ENCODE peak calls at places on chromosomes 16 and 17, in five cellular contexts. One of them, this sample, is unnamed.

GRCh38 chr17:55783684-55784245 is 32.9 kb downstream of the PCTP start:
- DNase-seq in glutamatergic neuron: peak; percentile 39
- DNase-seq in prostate gland: no peak
- DNase-seq in activated B cell treated with CpG ODN at 0.5 μM for 24 hours: no peak
- DNase-seq in GM23338: no peak
- DNase-seq in this sample: no peak

GRCh38 chr17:67293251-67294203 is 48.5 kb upstream of the HELZ start:
- DNase-seq in glutamatergic neuron: peak; percentile 60
- DNase-seq in prostate gland: peak; percentile 43
- DNase-seq in activated B cell treated with CpG ODN at 0.5 μM for 24 hours: peak; percentile 31
- DNase-seq in GM23338: peak; percentile 92
- DNase-seq in this sample: peak; percentile 46

GRCh38 chr17:73657473-73658116 is 13.3 kb upstream of the SDK2 start:
- DNase-seq in glutamatergic neuron: peak; percentile 81
- DNase-seq in prostate gland: peak; percentile 42
- DNase-seq in activated B cell treated with CpG ODN at 0.5 μM for 24 hours: no peak
- DNase-seq in GM23338: peak; percentile 89
- DNase-seq in this sample: no peak

GRCh38 chr17:45961206-45961605 is 37.8 kb upstream of the STH start:
- DNase-seq in glutamatergic neuron: no peak
- DNase-seq in prostate gland: no peak
- DNase-seq in activated B cell treated with CpG ODN at 0.5 μM for 24 hours: no peak
- DNase-seq in GM23338: no peak
- DNase-seq in this sample: no peak

GRCh38 chr17:35713069-35713728 is 18.2 kb upstream of the RASL10B start:
- DNase-seq in glutamatergic neuron: no peak
- DNase-seq in prostate gland: no peak
- DNase-seq in activated B cell treated with CpG ODN at 0.5 μM for 24 hours: no peak
- DNase-seq in GM23338: no peak
- DNase-seq in this sample: no peak

GRCh38 chr17:5241861-5242671 is 7.4 kb upstream of the SCIMP start:
- DNase-seq in glutamatergic neuron: no peak
- DNase-seq in prostate gland: no peak
- DNase-seq in activated B cell treated with CpG ODN at 0.5 μM for 24 hours: no peak
- DNase-seq in GM23338: no peak
- DNase-seq in this sample: no peak

GRCh38 chr16:85449195-85449884 is 163.8 kb upstream of the GSE1 start:
- DNase-seq in glutamatergic neuron: no peak
- DNase-seq in prostate gland: no peak
- DNase-seq in activated B cell treated with CpG ODN at 0.5 μM for 24 hours: no peak
- DNase-seq in GM23338: no peak
- DNase-seq in this sample: no peak

GRCh38 chr16:785563-786535 is 2.3 kb downstream of the RPUSD1 start:
- DNase-seq in glutamatergic neuron: peak; percentile 85
- DNase-seq in prostate gland: peak; percentile 43
- DNase-seq in activated B cell treated with CpG ODN at 0.5 μM for 24 hours: peak; percentile 70
- DNase-seq in GM23338: peak; percentile 93
- DNase-seq in this sample: peak; percentile 85

GRCh38 chr16:57892447-57893096 is 78.4 kb downstream of the CNGB1 start:
- DNase-seq in glutamatergic neuron: no peak
- DNase-seq in prostate gland: no peak
- DNase-seq in activated B cell treated with CpG ODN at 0.5 μM for 24 hours: no peak
- DNase-seq in GM23338: no peak
- DNase-seq in this sample: no peak

GRCh38 chr17:37488607-37489196 is 989 bp upstream of the DUSP14 start:
- DNase-seq in glutamatergic neuron: peak; percentile 27
- DNase-seq in prostate gland: peak; percentile 91
- DNase-seq in activated B cell treated with CpG ODN at 0.5 μM for 24 hours: no peak
- DNase-seq in GM23338: peak; percentile 90
- DNase-seq in this sample: peak; percentile 59

GRCh38 chr17:37092041-37092440 is 143.3 kb downstream of the AATF start:
- DNase-seq in glutamatergic neuron: no peak
- DNase-seq in prostate gland: no peak
- DNase-seq in activated B cell treated with CpG ODN at 0.5 μM for 24 hours: no peak
- DNase-seq in GM23338: no peak
- DNase-seq in this sample: no peak

GRCh38 chr16:66741971-66742396 is 9.4 kb downstream of the DYNC1LI2 start:
- DNase-seq in glutamatergic neuron: no peak
- DNase-seq in prostate gland: no peak
- DNase-seq in activated B cell treated with CpG ODN at 0.5 μM for 24 hours: no peak
- DNase-seq in GM23338: no peak
- DNase-seq in this sample: no peak

GRCh38 chr16:31435341-31436220 is 7.0 kb downstream of the ZNF843 start:
- DNase-seq in glutamatergic neuron: no peak
- DNase-seq in prostate gland: no peak
- DNase-seq in activated B cell treated with CpG ODN at 0.5 μM for 24 hours: no peak
- DNase-seq in GM23338: peak; percentile 27
- DNase-seq in this sample: no peak

GRCh38 chr16:3637371-3637923 is 17.0 kb upstream of the DNASE1 start:
- DNase-seq in glutamatergic neuron: no peak
- DNase-seq in prostate gland: no peak
- DNase-seq in activated B cell treated with CpG ODN at 0.5 μM for 24 hours: no peak
- DNase-seq in GM23338: peak; percentile 53
- DNase-seq in this sample: no peak

GRCh38 chr17:41748275-41748674 is 13.8 kb upstream of the HAP1 start:
- DNase-seq in glutamatergic neuron: no peak
- DNase-seq in prostate gland: no peak
- DNase-seq in activated B cell treated with CpG ODN at 0.5 μM for 24 hours: no peak
- DNase-seq in GM23338: no peak
- DNase-seq in this sample: no peak

GRCh38 chr17:28170771-28171170 is 128.3 kb downstream of the NLK start:
- DNase-seq in glutamatergic neuron: no peak
- DNase-seq in prostate gland: no peak
- DNase-seq in activated B cell treated with CpG ODN at 0.5 μM for 24 hours: no peak
- DNase-seq in GM23338: no peak
- DNase-seq in this sample: no peak

GRCh38 chr16:83835972-83836566 is 28.3 kb downstream of the HSBP1 start:
- DNase-seq in glutamatergic neuron: no peak
- DNase-seq in prostate gland: no peak
- DNase-seq in activated B cell treated with CpG ODN at 0.5 μM for 24 hours: no peak
- DNase-seq in GM23338: no peak
- DNase-seq in this sample: no peak

GRCh38 chr17:55705847-55706246 is 16.8 kb downstream of the TMEM100 start:
- DNase-seq in glutamatergic neuron: no peak
- DNase-seq in prostate gland: no peak
- DNase-seq in activated B cell treated with CpG ODN at 0.5 μM for 24 hours: no peak
- DNase-seq in GM23338: no peak
- DNase-seq in this sample: no peak

GRCh38 chr17:80441133-80441578 is 26.2 kb downstream of the ENDOV start:
- DNase-seq in glutamatergic neuron: no peak
- DNase-seq in prostate gland: no peak
- DNase-seq in activated B cell treated with CpG ODN at 0.5 μM for 24 hours: peak; percentile 34
- DNase-seq in GM23338: peak; percentile 89
- DNase-seq in this sample: peak; percentile 83

GRCh38 chr17:72120878-72121163 is at the start of gene SOX9:
- DNase-seq in glutamatergic neuron: peak; percentile 42
- DNase-seq in prostate gland: peak; percentile 97
- DNase-seq in activated B cell treated with CpG ODN at 0.5 μM for 24 hours: no peak
- DNase-seq in GM23338: peak; percentile 97
- DNase-seq in this sample: no peak

GRCh38 chr16:31410082-31410481 is 16.9 kb downstream of the ITGAD start:
- DNase-seq in glutamatergic neuron: no peak
- DNase-seq in prostate gland: no peak
- DNase-seq in activated B cell treated with CpG ODN at 0.5 μM for 24 hours: no peak
- DNase-seq in GM23338: no peak
- DNase-seq in this sample: no peak

GRCh38 chr16:88649195-88649923 is 1.5 kb downstream of the CYBA start:
- DNase-seq in glutamatergic neuron: peak; percentile 19
- DNase-seq in prostate gland: no peak
- DNase-seq in activated B cell treated with CpG ODN at 0.5 μM for 24 hours: no peak
- DNase-seq in GM23338: no peak
- DNase-seq in this sample: no peak

GRCh38 chr17:77436058-77436442 is 295.3 kb downstream of the SEC14L1 start:
- DNase-seq in glutamatergic neuron: peak; percentile 66
- DNase-seq in prostate gland: no peak
- DNase-seq in activated B cell treated with CpG ODN at 0.5 μM for 24 hours: no peak
- DNase-seq in GM23338: peak; percentile 69
- DNase-seq in this sample: no peak

GRCh38 chr17:49575524-49576120 is at the start of gene NXPH3:
- DNase-seq in glutamatergic neuron: peak; percentile 79
- DNase-seq in prostate gland: peak; percentile 54
- DNase-seq in activated B cell treated with CpG ODN at 0.5 μM for 24 hours: peak; percentile 56
- DNase-seq in GM23338: peak; percentile 88
- DNase-seq in this sample: peak; percentile 58

GRCh38 chr16:81873843-81874752 is 95.0 kb downstream of the PLCG2 start:
- DNase-seq in glutamatergic neuron: peak; percentile 78
- DNase-seq in prostate gland: peak; percentile 14
- DNase-seq in activated B cell treated with CpG ODN at 0.5 μM for 24 hours: peak; percentile 45
- DNase-seq in GM23338: peak; percentile 87
- DNase-seq in this sample: no peak

GRCh38 chr17:17119533-17119932 is 77.3 kb downstream of the MPRIP start:
- DNase-seq in glutamatergic neuron: no peak
- DNase-seq in prostate gland: no peak
- DNase-seq in activated B cell treated with CpG ODN at 0.5 μM for 24 hours: no peak
- DNase-seq in GM23338: no peak
- DNase-seq in this sample: no peak

GRCh38 chr17:65564793-65565192 is 3.3 kb upstream of the AXIN2 start:
- DNase-seq in glutamatergic neuron: no peak
- DNase-seq in prostate gland: no peak
- DNase-seq in activated B cell treated with CpG ODN at 0.5 μM for 24 hours: no peak
- DNase-seq in GM23338: no peak
- DNase-seq in this sample: peak; percentile 55

GRCh38 chr16:75062944-75063444 is 53.6 kb downstream of the LDHD start:
- DNase-seq in glutamatergic neuron: no peak
- DNase-seq in prostate gland: no peak
- DNase-seq in activated B cell treated with CpG ODN at 0.5 μM for 24 hours: no peak
- DNase-seq in GM23338: no peak
- DNase-seq in this sample: no peak

GRCh38 chr16:67951485-67951884 is 7.6 kb upstream of the LCAT start:
- DNase-seq in glutamatergic neuron: no peak
- DNase-seq in prostate gland: no peak
- DNase-seq in activated B cell treated with CpG ODN at 0.5 μM for 24 hours: no peak
- DNase-seq in GM23338: no peak
- DNase-seq in this sample: no peak

GRCh38 chr17:36856169-36856568 is 81.1 kb upstream of the LHX1 start:
- DNase-seq in glutamatergic neuron: no peak
- DNase-seq in prostate gland: no peak
- DNase-seq in activated B cell treated with CpG ODN at 0.5 μM for 24 hours: no peak
- DNase-seq in GM23338: no peak
- DNase-seq in this sample: no peak

GRCh38 chr17:44829558-44830358 is at the start of gene GJC1:
- DNase-seq in glutamatergic neuron: peak; percentile 74
- DNase-seq in prostate gland: no peak
- DNase-seq in activated B cell treated with CpG ODN at 0.5 μM for 24 hours: peak; percentile 30
- DNase-seq in GM23338: peak; percentile 85
- DNase-seq in this sample: peak; percentile 71

GRCh38 chr17:18039535-18040286 is 503 bp downstream of the GID4 start:
- DNase-seq in glutamatergic neuron: peak; percentile 62
- DNase-seq in prostate gland: no peak
- DNase-seq in activated B cell treated with CpG ODN at 0.5 μM for 24 hours: no peak
- DNase-seq in GM23338: peak; percentile 63
- DNase-seq in this sample: no peak

GRCh38 chr17:47802341-47803022 is 19.1 kb downstream of the OSBPL7 start:
- DNase-seq in glutamatergic neuron: peak; percentile 70
- DNase-seq in prostate gland: peak; percentile 32
- DNase-seq in activated B cell treated with CpG ODN at 0.5 μM for 24 hours: peak; percentile 32
- DNase-seq in GM23338: peak; percentile 91
- DNase-seq in this sample: no peak
- TF ChIP-seq CTCF in glutamatergic neuron: peak; percentile 56
- TF ChIP-seq CTCF in prostate gland: peak; percentile 53
- TF ChIP-seq CTCF in activated B cell treated with CpG ODN at 0.5 μM for 24 hours: no peak
- TF ChIP-seq CTCF in GM23338: peak; percentile 83
- TF ChIP-seq CTCF in this sample: peak; percentile 23

DNA sequence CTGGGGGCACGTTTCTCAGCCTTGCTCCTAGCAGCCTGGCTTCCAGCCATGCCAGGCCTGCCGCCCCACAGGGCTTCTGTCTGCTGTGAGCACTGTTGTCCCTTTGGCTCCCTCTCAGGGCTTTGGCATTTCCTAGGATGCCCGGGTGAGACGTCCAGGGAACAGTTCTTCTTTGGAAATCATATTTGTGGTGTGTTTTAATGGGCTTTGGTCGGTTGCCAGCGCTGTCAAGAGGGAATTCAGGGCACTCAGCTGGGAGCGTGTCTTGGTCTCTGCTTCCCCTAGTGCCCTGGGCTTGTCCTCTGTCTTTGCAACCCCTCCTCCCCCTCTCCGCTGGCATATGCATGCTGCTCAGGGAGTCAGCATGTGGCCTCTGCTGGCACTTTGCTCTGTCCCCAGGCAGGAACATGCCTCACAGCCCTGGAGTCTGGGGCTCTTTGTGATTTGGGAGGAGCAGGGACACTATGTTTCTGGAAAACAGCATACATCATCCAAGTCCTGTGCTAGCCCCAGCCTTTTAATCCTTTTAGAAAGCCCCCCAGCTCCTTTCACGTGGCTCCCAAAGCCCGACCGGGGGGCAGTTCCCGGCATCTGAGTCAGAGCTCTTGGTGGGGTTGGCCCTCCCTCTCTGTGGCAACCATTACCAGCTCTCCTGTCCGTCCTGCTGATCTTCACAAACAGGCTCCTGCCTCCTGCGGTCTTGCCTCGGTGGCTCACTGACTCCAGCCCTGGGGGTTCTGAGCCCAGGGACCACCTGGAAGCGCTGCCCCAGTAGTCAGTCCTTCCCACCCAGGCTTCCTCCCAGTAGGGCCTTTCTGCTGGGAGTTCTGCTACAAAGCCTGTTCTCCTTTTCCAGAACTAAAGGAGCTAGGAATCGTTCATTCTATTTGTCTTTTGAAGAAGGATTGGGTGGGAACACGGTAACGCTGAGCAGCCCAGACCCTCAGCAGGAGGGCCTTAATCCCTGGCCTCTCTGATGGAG is 26.7 kb downstream of the SAP30BP start:
- DNase-seq in glutamatergic neuron: peak; percentile 30
- DNase-seq in prostate gland: peak; percentile 97
- DNase-seq in activated B cell treated with CpG ODN at 0.5 μM for 24 hours: no peak
- DNase-seq in GM23338: peak; percentile 15
- DNase-seq in this sample: no peak
- TF ChIP-seq CTCF in glutamatergic neuron: no peak
- TF ChIP-seq CTCF in prostate gland: peak; percentile 26
- TF ChIP-seq CTCF in activated B cell treated with CpG ODN at 0.5 μM for 24 hours: no peak
- TF ChIP-seq CTCF in GM23338: no peak
- TF ChIP-seq CTCF in this sample: no peak

GRCh38 chr16:15482068-15482747 is 47.8 kb downstream of the BMERB1 start:
- DNase-seq in glutamatergic neuron: peak; percentile 20
- DNase-seq in prostate gland: peak; percentile 4
- DNase-seq in activated B cell treated with CpG ODN at 0.5 μM for 24 hours: no peak
- DNase-seq in GM23338: peak; percentile 75
- DNase-seq in this sample: no peak
- TF ChIP-seq CTCF in glutamatergic neuron: no peak
- TF ChIP-seq CTCF in prostate gland: no peak
- TF ChIP-seq CTCF in activated B cell treated with CpG ODN at 0.5 μM for 24 hours: no peak
- TF ChIP-seq CTCF in GM23338: peak; percentile 15
- TF ChIP-seq CTCF in this sample: no peak

GRCh38 chr16:5041604-5042133 is 7.9 kb upstream of the NAGPA start:
- DNase-seq in glutamatergic neuron: no peak
- DNase-seq in prostate gland: no peak
- DNase-seq in activated B cell treated with CpG ODN at 0.5 μM for 24 hours: no peak
- DNase-seq in GM23338: no peak
- DNase-seq in this sample: no peak

GRCh38 chr16:5046914-5047313 is 13.2 kb upstream of the NAGPA start:
- DNase-seq in glutamatergic neuron: no peak
- DNase-seq in prostate gland: no peak
- DNase-seq in activated B cell treated with CpG ODN at 0.5 μM for 24 hours: no peak
- DNase-seq in GM23338: peak; percentile 49
- DNase-seq in this sample: no peak

GRCh38 chr16:5045499-5046115 is 11.9 kb upstream of the NAGPA start:
- DNase-seq in glutamatergic neuron: no peak
- DNase-seq in prostate gland: no peak
- DNase-seq in activated B cell treated with CpG ODN at 0.5 μM for 24 hours: no peak
- DNase-seq in GM23338: no peak
- DNase-seq in this sample: no peak

GRCh38 chr16:5044011-5044540 is 10.3 kb upstream of the NAGPA start:
- DNase-seq in glutamatergic neuron: no peak
- DNase-seq in prostate gland: no peak
- DNase-seq in activated B cell treated with CpG ODN at 0.5 μM for 24 hours: no peak
- DNase-seq in GM23338: no peak
- DNase-seq in this sample: no peak

GRCh38 chr16:5042574-5043171 is 8.9 kb upstream of the NAGPA start:
- DNase-seq in glutamatergic neuron: no peak
- DNase-seq in prostate gland: no peak
- DNase-seq in activated B cell treated with CpG ODN at 0.5 μM for 24 hours: no peak
- DNase-seq in GM23338: peak; percentile 60
- DNase-seq in this sample: no peak
- TF ChIP-seq CTCF in glutamatergic neuron: no peak
- TF ChIP-seq CTCF in prostate gland: no peak
- TF ChIP-seq CTCF in activated B cell treated with CpG ODN at 0.5 μM for 24 hours: no peak
- TF ChIP-seq CTCF in GM23338: peak; percentile 66
- TF ChIP-seq CTCF in this sample: no peak

This sample was measured in mesothelial cell of epicardium.